ENCODE peak calls at places on chromosomes 13 and 19, in eight cellular contexts. One of them, this sample, is unnamed.

GRCh38 chr13:99062593-99062992 is 84.7 kb upstream of the DOCK9 start:
- DNase-seq in left ventricle myocardium inferior: peak; percentile 30
- DNase-seq in lower leg skin: no peak
- DNase-seq in tibial artery: peak; percentile 27
- DNase-seq in endothelial cell of umbilical vein: peak; percentile 96
- DNase-seq in mucosa of descending colon: no peak
- DNase-seq in thoracic aorta: no peak
- DNase-seq in suprapubic skin: no peak
- DNase-seq in this sample: no peak

GRCh38 chr19:4913996-4914735 is 4.9 kb downstream of the UHRF1 start:
- DNase-seq in left ventricle myocardium inferior: no peak
- DNase-seq in lower leg skin: no peak
- DNase-seq in tibial artery: no peak
- DNase-seq in endothelial cell of umbilical vein: no peak
- DNase-seq in mucosa of descending colon: no peak
- DNase-seq in thoracic aorta: no peak
- DNase-seq in suprapubic skin: no peak
- DNase-seq in this sample: no peak

GRCh38 chr19:2083174-2083854 is 12.8 kb downstream of the MOB3A start:
- DNase-seq in left ventricle myocardium inferior: no peak
- DNase-seq in lower leg skin: no peak
- DNase-seq in tibial artery: no peak
- DNase-seq in endothelial cell of umbilical vein: no peak
- DNase-seq in mucosa of descending colon: peak; percentile 82
- DNase-seq in thoracic aorta: no peak
- DNase-seq in suprapubic skin: no peak
- DNase-seq in this sample: no peak

GRCh38 chr13:99722931-99723330 is 221.7 kb downstream of the TM9SF2 start:
- DNase-seq in left ventricle myocardium inferior: no peak
- DNase-seq in lower leg skin: no peak
- DNase-seq in tibial artery: no peak
- DNase-seq in endothelial cell of umbilical vein: no peak
- DNase-seq in mucosa of descending colon: no peak
- DNase-seq in thoracic aorta: no peak
- DNase-seq in suprapubic skin: peak; percentile 6
- DNase-seq in this sample: no peak

GRCh38 chr13:25249001-25249543 is 38.2 kb downstream of the MTMR6 start:
- DNase-seq in left ventricle myocardium inferior: no peak
- DNase-seq in lower leg skin: no peak
- DNase-seq in tibial artery: no peak
- DNase-seq in endothelial cell of umbilical vein: no peak
- DNase-seq in mucosa of descending colon: no peak
- DNase-seq in thoracic aorta: no peak
- DNase-seq in suprapubic skin: no peak
- DNase-seq in this sample: no peak

GRCh38 chr13:109212630-109213029 is 573.8 kb downstream of the IRS2 start:
- DNase-seq in left ventricle myocardium inferior: no peak
- DNase-seq in lower leg skin: no peak
- DNase-seq in tibial artery: no peak
- DNase-seq in endothelial cell of umbilical vein: no peak
- DNase-seq in mucosa of descending colon: no peak
- DNase-seq in thoracic aorta: no peak
- DNase-seq in suprapubic skin: no peak
- DNase-seq in this sample: no peak

GRCh38 chr13:77751513-77752456 is 54.3 kb downstream of the SLAIN1 start:
- DNase-seq in left ventricle myocardium inferior: no peak
- DNase-seq in lower leg skin: no peak
- DNase-seq in tibial artery: no peak
- DNase-seq in endothelial cell of umbilical vein: peak; percentile 76
- DNase-seq in mucosa of descending colon: no peak
- DNase-seq in thoracic aorta: no peak
- DNase-seq in suprapubic skin: no peak
- DNase-seq in this sample: no peak

GRCh38 chr19:52237771-52238400 is 31.5 kb upstream of the ZNF766 start:
- DNase-seq in left ventricle myocardium inferior: peak; percentile 29
- DNase-seq in lower leg skin: no peak
- DNase-seq in tibial artery: peak; percentile 32
- DNase-seq in endothelial cell of umbilical vein: peak; percentile 69
- DNase-seq in mucosa of descending colon: no peak
- DNase-seq in thoracic aorta: no peak
- DNase-seq in suprapubic skin: no peak
- DNase-seq in this sample: no peak

GRCh38 chr19:6970478-6970877 is 50.8 kb downstream of the MBD3L2B start:
- DNase-seq in left ventricle myocardium inferior: no peak
- DNase-seq in lower leg skin: no peak
- DNase-seq in tibial artery: no peak
- DNase-seq in endothelial cell of umbilical vein: no peak
- DNase-seq in mucosa of descending colon: no peak
- DNase-seq in thoracic aorta: no peak
- DNase-seq in suprapubic skin: no peak
- DNase-seq in this sample: no peak

DNA sequence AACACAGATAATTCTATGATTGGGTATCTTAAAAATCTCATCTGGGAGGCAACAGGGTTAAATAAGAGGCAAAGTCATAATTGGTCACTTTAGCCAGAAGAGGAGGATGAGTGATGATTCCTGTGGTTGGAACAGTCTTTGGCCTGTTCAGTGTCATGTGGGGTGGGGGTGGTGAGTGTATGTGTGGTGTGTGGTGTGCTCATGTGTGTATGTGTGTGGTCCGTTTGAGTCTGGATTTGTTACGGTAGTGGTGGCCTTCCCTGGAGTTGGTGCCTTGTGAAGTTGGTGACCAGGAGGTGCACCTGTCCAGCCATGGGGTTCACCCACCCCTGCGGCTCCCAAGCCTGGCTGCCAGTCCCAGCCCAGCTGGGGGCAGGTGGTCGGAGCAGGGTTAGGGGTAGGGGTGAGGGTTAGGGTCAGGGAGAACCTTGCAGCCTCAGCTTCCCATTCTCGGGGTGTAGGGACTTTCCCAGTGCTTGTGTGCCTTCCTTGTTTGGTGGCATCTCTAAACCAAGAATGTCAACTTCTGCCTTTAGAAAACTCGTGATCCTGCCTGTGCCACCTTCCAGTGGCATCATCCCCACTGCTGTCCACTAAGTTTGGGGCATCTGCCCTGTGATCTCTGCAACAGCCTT is 97.5 kb downstream of the RAB20 start:
- DNase-seq in left ventricle myocardium inferior: no peak
- DNase-seq in lower leg skin: no peak
- DNase-seq in tibial artery: no peak
- DNase-seq in endothelial cell of umbilical vein: no peak
- DNase-seq in mucosa of descending colon: no peak
- DNase-seq in thoracic aorta: no peak
- DNase-seq in suprapubic skin: no peak
- DNase-seq in this sample: no peak
- TF ChIP-seq CTCF in left ventricle myocardium inferior: no peak
- TF ChIP-seq CTCF in lower leg skin: no peak
- TF ChIP-seq CTCF in tibial artery: no peak
- TF ChIP-seq CTCF in endothelial cell of umbilical vein: no peak
- TF ChIP-seq CTCF in mucosa of descending colon: no peak
- TF ChIP-seq CTCF in thoracic aorta: no peak
- TF ChIP-seq CTCF in suprapubic skin: no peak
- TF ChIP-seq CTCF in this sample: no peak

GRCh38 chr19:31329819-31330218 is 19.4 kb downstream of the TSHZ3 start:
- DNase-seq in left ventricle myocardium inferior: no peak
- DNase-seq in lower leg skin: no peak
- DNase-seq in tibial artery: no peak
- DNase-seq in endothelial cell of umbilical vein: peak; percentile 76
- DNase-seq in mucosa of descending colon: no peak
- DNase-seq in thoracic aorta: no peak
- DNase-seq in suprapubic skin: no peak
- DNase-seq in this sample: no peak

GRCh38 chr19:31328238-31328637 is 21.0 kb downstream of the TSHZ3 start:
- DNase-seq in left ventricle myocardium inferior: no peak
- DNase-seq in lower leg skin: no peak
- DNase-seq in tibial artery: no peak
- DNase-seq in endothelial cell of umbilical vein: no peak
- DNase-seq in mucosa of descending colon: no peak
- DNase-seq in thoracic aorta: no peak
- DNase-seq in suprapubic skin: no peak
- DNase-seq in this sample: no peak

GRCh38 chr19:31326329-31327028 is 22.8 kb downstream of the TSHZ3 start:
- DNase-seq in left ventricle myocardium inferior: no peak
- DNase-seq in lower leg skin: no peak
- DNase-seq in tibial artery: no peak
- DNase-seq in endothelial cell of umbilical vein: no peak
- DNase-seq in mucosa of descending colon: no peak
- DNase-seq in thoracic aorta: no peak
- DNase-seq in suprapubic skin: no peak
- DNase-seq in this sample: no peak

GRCh38 chr19:31330237-31330636 is 19.0 kb downstream of the TSHZ3 start:
- DNase-seq in left ventricle myocardium inferior: no peak
- DNase-seq in lower leg skin: no peak
- DNase-seq in tibial artery: no peak
- DNase-seq in endothelial cell of umbilical vein: no peak
- DNase-seq in mucosa of descending colon: no peak
- DNase-seq in thoracic aorta: no peak
- DNase-seq in suprapubic skin: no peak
- DNase-seq in this sample: no peak

DNA sequence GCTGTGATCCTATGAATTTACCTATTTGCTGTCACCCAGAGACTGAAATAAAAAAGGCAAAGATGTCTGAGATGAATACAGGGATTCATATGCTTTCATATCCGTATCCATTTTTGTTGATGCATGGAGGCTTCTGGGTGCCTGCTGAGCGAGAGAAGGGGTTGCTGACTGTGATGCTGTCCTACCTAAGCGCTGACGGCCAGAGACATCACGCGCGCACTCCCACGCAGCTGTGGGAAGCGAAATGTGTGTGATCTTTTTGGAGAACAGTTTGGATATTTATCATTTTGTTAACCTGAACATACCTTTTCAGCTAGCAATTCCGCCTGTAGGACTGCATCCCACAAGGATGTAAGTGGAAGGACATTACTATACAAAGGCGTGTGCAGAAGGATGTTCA is 23.9 kb downstream of the TSHZ3 start:
- DNase-seq in left ventricle myocardium inferior: no peak
- DNase-seq in lower leg skin: no peak
- DNase-seq in tibial artery: no peak
- DNase-seq in endothelial cell of umbilical vein: no peak
- DNase-seq in mucosa of descending colon: no peak
- DNase-seq in thoracic aorta: no peak
- DNase-seq in suprapubic skin: no peak
- DNase-seq in this sample: no peak
- TF ChIP-seq CTCF in left ventricle myocardium inferior: no peak
- TF ChIP-seq CTCF in lower leg skin: no peak
- TF ChIP-seq CTCF in tibial artery: no peak
- TF ChIP-seq CTCF in endothelial cell of umbilical vein: no peak
- TF ChIP-seq CTCF in mucosa of descending colon: no peak
- TF ChIP-seq CTCF in thoracic aorta: no peak
- TF ChIP-seq CTCF in suprapubic skin: no peak
- TF ChIP-seq CTCF in this sample: no peak

DNA sequence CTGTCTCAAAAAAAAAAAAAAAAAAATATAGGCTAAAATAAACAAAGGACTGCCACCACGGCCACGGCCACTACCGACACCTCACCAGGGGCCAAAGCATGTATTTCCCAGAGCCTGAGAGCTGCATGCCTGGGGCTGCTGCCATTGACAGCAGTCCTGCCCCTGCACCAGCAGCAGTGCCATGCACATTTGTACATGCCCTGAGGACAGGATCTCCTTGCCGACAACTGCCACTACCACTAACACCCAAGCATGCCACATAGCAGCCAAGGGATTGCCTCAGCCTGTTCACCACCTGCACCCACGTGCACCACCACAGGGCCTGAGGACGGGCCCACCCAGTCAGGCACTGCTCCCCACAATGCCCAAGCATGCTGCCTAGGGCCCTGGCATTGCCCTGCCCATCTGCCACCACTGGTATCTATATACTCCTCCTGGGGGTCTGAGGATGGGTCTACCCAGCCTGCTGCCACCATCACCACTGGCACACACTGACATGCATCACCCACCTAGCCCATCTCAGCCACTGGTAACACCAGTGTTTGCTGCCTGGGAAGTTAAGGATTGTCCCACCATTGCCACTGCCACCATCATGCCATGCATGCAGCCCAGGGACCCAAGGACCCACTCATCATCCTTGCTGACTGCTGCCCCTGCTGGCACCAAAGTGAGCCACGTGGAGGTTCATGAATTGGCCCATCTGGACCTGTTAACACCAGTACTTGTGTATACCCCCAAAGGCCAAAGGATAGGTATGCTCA is 10.6 kb upstream of the NUP62 start:
- DNase-seq in left ventricle myocardium inferior: no peak
- DNase-seq in lower leg skin: no peak
- DNase-seq in tibial artery: no peak
- DNase-seq in endothelial cell of umbilical vein: no peak
- DNase-seq in mucosa of descending colon: peak; percentile 29
- DNase-seq in thoracic aorta: no peak
- DNase-seq in suprapubic skin: no peak
- DNase-seq in this sample: no peak
- TF ChIP-seq CTCF in left ventricle myocardium inferior: no peak
- TF ChIP-seq CTCF in lower leg skin: no peak
- TF ChIP-seq CTCF in tibial artery: no peak
- TF ChIP-seq CTCF in endothelial cell of umbilical vein: peak; percentile 13
- TF ChIP-seq CTCF in mucosa of descending colon: no peak
- TF ChIP-seq CTCF in thoracic aorta: no peak
- TF ChIP-seq CTCF in suprapubic skin: no peak
- TF ChIP-seq CTCF in this sample: no peak

GRCh38 chr19:35400773-35401100 is 29.9 kb downstream of the GPR42 start:
- DNase-seq in left ventricle myocardium inferior: no peak
- DNase-seq in lower leg skin: no peak
- DNase-seq in tibial artery: no peak
- DNase-seq in endothelial cell of umbilical vein: no peak
- DNase-seq in mucosa of descending colon: no peak
- DNase-seq in thoracic aorta: no peak
- DNase-seq in suprapubic skin: peak; percentile 50
- DNase-seq in this sample: no peak

GRCh38 chr19:35397064-35397463 is 26.2 kb downstream of the GPR42 start:
- DNase-seq in left ventricle myocardium inferior: no peak
- DNase-seq in lower leg skin: no peak
- DNase-seq in tibial artery: no peak
- DNase-seq in endothelial cell of umbilical vein: no peak
- DNase-seq in mucosa of descending colon: no peak
- DNase-seq in thoracic aorta: no peak
- DNase-seq in suprapubic skin: peak; percentile 21
- DNase-seq in this sample: no peak

GRCh38 chr19:35398570-35398969 is 27.7 kb downstream of the GPR42 start:
- DNase-seq in left ventricle myocardium inferior: no peak
- DNase-seq in lower leg skin: no peak
- DNase-seq in tibial artery: no peak
- DNase-seq in endothelial cell of umbilical vein: no peak
- DNase-seq in mucosa of descending colon: no peak
- DNase-seq in thoracic aorta: no peak
- DNase-seq in suprapubic skin: peak; percentile 72
- DNase-seq in this sample: no peak

GRCh38 chr19:35399948-35400772 is 29.3 kb downstream of the GPR42 start:
- DNase-seq in left ventricle myocardium inferior: no peak
- DNase-seq in lower leg skin: no peak
- DNase-seq in tibial artery: no peak
- DNase-seq in endothelial cell of umbilical vein: no peak
- DNase-seq in mucosa of descending colon: no peak
- DNase-seq in thoracic aorta: no peak
- DNase-seq in suprapubic skin: peak; percentile 21
- DNase-seq in this sample: no peak

DNA sequence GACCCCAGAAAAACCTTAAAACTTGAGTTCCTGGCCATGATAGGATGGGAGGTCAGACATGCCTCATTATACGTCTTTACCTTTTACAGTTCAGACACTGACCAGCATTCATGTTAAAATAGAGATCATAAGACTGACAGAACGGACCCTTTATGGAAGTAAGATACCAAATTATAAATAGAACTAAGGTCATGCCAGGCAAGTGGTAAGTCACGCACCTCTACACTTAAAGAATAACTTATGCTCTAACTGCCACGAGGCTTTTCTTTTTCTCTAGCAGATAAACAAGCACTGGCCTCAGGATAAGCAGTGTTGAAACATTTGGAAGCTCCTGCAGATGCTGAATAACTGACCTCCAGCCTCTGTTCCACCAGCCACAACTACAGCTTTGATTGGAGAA is 28.4 kb downstream of the GPR42 start:
- DNase-seq in left ventricle myocardium inferior: no peak
- DNase-seq in lower leg skin: no peak
- DNase-seq in tibial artery: no peak
- DNase-seq in endothelial cell of umbilical vein: no peak
- DNase-seq in mucosa of descending colon: no peak
- DNase-seq in thoracic aorta: no peak
- DNase-seq in suprapubic skin: no peak
- DNase-seq in this sample: no peak
- TF ChIP-seq CTCF in left ventricle myocardium inferior: no peak
- TF ChIP-seq CTCF in lower leg skin: no peak
- TF ChIP-seq CTCF in tibial artery: no peak
- TF ChIP-seq CTCF in endothelial cell of umbilical vein: no peak
- TF ChIP-seq CTCF in mucosa of descending colon: no peak
- TF ChIP-seq CTCF in thoracic aorta: no peak
- TF ChIP-seq CTCF in suprapubic skin: no peak
- TF ChIP-seq CTCF in this sample: no peak

This sample was measured in osteocyte.